ENCODE peak calls at places on chromosome 2, in six cellular contexts. H is NCI-H2029; U is uterus; Q is HTR-8/SVneo; V is CD4-positive, alpha-beta T cell; M is NAMALWA. K is an unnamed sample.

GRCh38 chr2:238906254-238906935 is 58.5 kb downstream of the TWIST2 start:
- DNase-seq in H (no peak), U (no peak), Q (no peak), V (no peak), M (no peak), K (no peak)

GRCh38 chr2:241216211-241216761 is 27.8 kb downstream of the ANO7 start:
- DNase-seq in H (no peak), U (no peak), Q (no peak), V (no peak), M (no peak), K (no peak)

GRCh38 chr2:199470672-199471442 is 13.1 kb upstream of the SATB2 start:
- DNase-seq in H (no peak), U (no peak), Q (no peak), V (no peak), M (no peak), K (no peak)

GRCh38 chr2:198173242-198173641 is 368.8 kb downstream of the PLCL1 start:
- DNase-seq in H (no peak), U (peak), Q (no peak), V (no peak), M (no peak), K (no peak)

GRCh38 chr2:217996345-217996744 is 6.5 kb downstream of the TNS1 start:
- DNase-seq in H (no peak), U (peak), Q (no peak), V (no peak), M (no peak), K (no peak)

GRCh38 chr2:28390857-28391563 is 1.6 kb upstream of the FOSL2 start:
- DNase-seq in H (peak), U (peak), Q (no peak), V (no peak), M (no peak), K (peak)

GRCh38 chr2:240432820-240433801 is 2.4 kb upstream of the GPC1 start:
- DNase-seq in H (no peak), U (peak), Q (no peak), V (no peak), M (no peak), K (no peak)

GRCh38 chr2:25402477-25402876 is 60.8 kb upstream of the DNMT3A start:
- DNase-seq in H (no peak), U (no peak), Q (no peak), V (no peak), M (peak), K (no peak)

GRCh38 chr2:43944915-43945314 is 50.9 kb downstream of the LRPPRC start:
- DNase-seq in H (no peak), U (no peak), Q (no peak), V (no peak), M (no peak), K (no peak)

GRCh38 chr2:7012141-7012809 is 95.1 kb downstream of the RNF144A start:
- DNase-seq in H (peak), U (no peak), Q (no peak), V (no peak), M (no peak), K (peak)

GRCh38 chr2:160427629-160428424 is 65.8 kb downstream of the RBMS1 start:
- DNase-seq in H (no peak), U (no peak), Q (no peak), V (peak), M (peak), K (no peak)

GRCh38 chr2:64952896-64953482 is 36.2 kb upstream of the SLC1A4 start:
- DNase-seq in H (no peak), U (no peak), Q (peak), V (no peak), M (no peak), K (no peak)

GRCh38 chr2:10864888-10865551 is 46.7 kb upstream of the KCNF1 start:
- DNase-seq in H (no peak), U (no peak), Q (no peak), V (no peak), M (peak), K (peak)

K was measured in G401.